ENCODE peak calls at places on chromosome 14, in four cellular contexts. F is GM12878, Q is HL-60, I is K562. M is an unnamed sample.

GRCh38 chr14:80653951-80654350 is 287.6 kb downstream of the CEP128 start:
- DNase-seq in I (no peak), Q (no peak), F (no peak), M (no peak)

GRCh38 chr14:90548455-90548854 is 151.6 kb downstream of the CALM1 start:
- DNase-seq in F (no peak), I (no peak), Q (no peak), M (no peak)

GRCh38 chr14:37903561-37904191 is 304.0 kb upstream of the SSTR1 start:
- DNase-seq in F (no peak), I (peak; percentile 25), Q (peak; percentile 8), M (no peak)

GRCh38 chr14:88005050-88005481 is at the start of gene GPR65:
- DNase-seq in I (no peak), F (peak; percentile 69), Q (no peak), M (no peak)

GRCh38 chr14:73833530-73834257 is 17.9 kb upstream of the PTGR2 start:
- DNase-seq in I (no peak), Q (no peak), F (no peak), M (no peak)

GRCh38 chr14:20679907-20680306 is 4.5 kb upstream of the RNASE4 start:
- DNase-seq in Q (no peak), F (no peak), I (peak; percentile 58), M (no peak)

GRCh38 chr14:75430526-75430925 is 2.7 kb downstream of the JDP2 start:
- DNase-seq in F (no peak), I (no peak), Q (no peak), M (no peak)

GRCh38 chr14:33728010-33728498 is 222.8 kb downstream of the EGLN3 start:
- DNase-seq in F (no peak), Q (no peak), I (no peak), M (no peak)

GRCh38 chr14:98909251-98909944 is 362.6 kb downstream of the BCL11B start:
- DNase-seq in I (no peak), Q (no peak), F (no peak), M (no peak)

GRCh38 chr14:25237845-25238244 is 187.9 kb upstream of the STXBP6 start:
- DNase-seq in I (no peak), F (no peak), Q (no peak), M (no peak)

GRCh38 chr14:72801381-72801812 is 92.5 kb downstream of the DPF3 start:
- DNase-seq in I (no peak), F (no peak), Q (no peak), M (no peak)

GRCh38 chr14:36516719-36517241 is 3.3 kb downstream of the NKX2-1 start:
- DNase-seq in F (no peak), I (no peak), Q (no peak), M (no peak)

GRCh38 chr14:75247286-75247922 is 31.2 kb upstream of the FOS start:
- DNase-seq in I (no peak), Q (no peak), F (peak; percentile 40), M (no peak)

GRCh38 chr14:100173353-100173752 is 13.9 kb upstream of the DEGS2 start:
- DNase-seq in F (no peak), Q (no peak), I (no peak), M (no peak)

GRCh38 chr14:103118019-103118662 is 5.1 kb upstream of the TNFAIP2 start:
- DNase-seq in Q (peak; percentile 85), F (no peak), I (no peak), M (no peak)

GRCh38 chr14:91140672-91141071 is 26.8 kb downstream of the DGLUCY start:
- DNase-seq in I (peak; percentile 25), F (no peak), Q (no peak), M (no peak)

GRCh38 chr14:74620497-74620921 is 8.5 kb upstream of the LTBP2 start:
- DNase-seq in I (peak; percentile 57), Q (no peak), F (no peak), M (no peak)

GRCh38 chr14:24440606-24441399 is 1.8 kb downstream of the SDR39U1 start:
- DNase-seq in F (no peak), Q (no peak), I (no peak), M (no peak)

GRCh38 chr14:64763801-64764511 is 59.7 kb downstream of the PLEKHG3 start:
- DNase-seq in Q (no peak), F (no peak), I (peak; percentile 16), M (no peak)

GRCh38 chr14:63867926-63868921 is 15.4 kb downstream of the SYNE2 start:
- DNase-seq in Q (no peak), F (peak; percentile 56), I (no peak), M (no peak)

GRCh38 chr14:73457935-73458218 is 469 bp downstream of the NUMB start:
- DNase-seq in F (no peak), Q (no peak), I (no peak), M (no peak)

GRCh38 chr14:96221109-96221650 is 16.5 kb downstream of the BDKRB2 start:
- DNase-seq in F (no peak), I (no peak), Q (no peak), M (no peak)

GRCh38 chr14:23240661-23241060 is 2.9 kb downstream of the RNF212B start:
- DNase-seq in F (no peak), I (no peak), Q (no peak), M (no peak)

GRCh38 chr14:23242076-23242475 is 4.3 kb downstream of the RNF212B start:
- DNase-seq in F (no peak), I (no peak), Q (no peak), M (no peak)

DNA sequence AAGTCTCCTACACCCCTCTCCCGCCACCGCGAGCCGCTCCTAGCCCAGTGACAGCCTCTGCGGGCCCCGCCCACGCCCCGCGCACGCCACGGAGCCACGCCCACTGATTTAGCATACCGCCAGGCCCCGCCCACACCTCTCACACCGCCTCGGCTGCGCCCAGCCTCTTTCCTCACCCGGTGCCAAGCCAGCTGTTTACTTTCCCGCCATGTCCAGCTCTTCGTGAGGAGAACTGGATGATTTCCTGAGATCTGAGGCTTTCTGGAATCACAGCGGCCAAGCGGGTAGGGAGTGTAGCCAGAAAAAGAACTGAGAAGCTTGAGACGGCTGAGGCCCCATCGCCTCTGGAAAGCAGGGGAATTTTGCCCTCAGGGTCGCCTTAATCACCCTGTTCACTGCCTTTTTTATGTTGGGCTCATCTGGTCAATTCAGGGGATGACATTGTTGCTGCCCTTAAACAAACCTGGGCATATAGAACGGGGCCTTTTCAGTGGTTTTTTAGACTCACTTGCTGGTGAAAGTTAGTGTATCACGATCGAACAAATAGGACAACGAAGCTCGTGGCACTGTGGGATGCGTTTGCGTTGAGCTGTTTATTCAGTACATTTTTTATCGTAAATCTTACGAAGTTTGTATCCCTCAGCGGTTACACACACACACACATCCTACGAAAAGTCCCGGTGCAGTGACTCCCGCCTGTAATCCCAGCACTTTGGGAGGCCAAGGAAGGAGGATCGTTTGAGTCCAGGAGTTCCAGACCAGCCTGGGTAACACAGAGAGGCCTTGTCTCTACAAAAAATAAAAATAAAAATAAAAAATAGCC is at the start of gene RNF212B:
- DNase-seq in Q (peak; percentile 43), I (peak; percentile 99), F (no peak), M (peak; percentile 68)
- TF ChIP-seq POLR2AphosphoS5 in Q (no peak), I (no peak), F (no peak), M (no peak)

GRCh38 chr14:68501171-68501570 is 291.7 kb downstream of the ZFP36L1 start:
- DNase-seq in Q (no peak), F (no peak), I (no peak), M (no peak)

GRCh38 chr14:68502196-68502595 is 290.7 kb downstream of the ZFP36L1 start:
- DNase-seq in I (no peak), F (no peak), Q (no peak), M (no peak)

GRCh38 chr14:68499451-68499850 is 293.4 kb downstream of the ZFP36L1 start:
- DNase-seq in F (no peak), I (no peak), Q (no peak), M (no peak)

GRCh38 chr14:68503186-68503825 is 289.6 kb downstream of the ZFP36L1 start:
- DNase-seq in F (no peak), I (no peak), Q (no peak), M (no peak)

DNA sequence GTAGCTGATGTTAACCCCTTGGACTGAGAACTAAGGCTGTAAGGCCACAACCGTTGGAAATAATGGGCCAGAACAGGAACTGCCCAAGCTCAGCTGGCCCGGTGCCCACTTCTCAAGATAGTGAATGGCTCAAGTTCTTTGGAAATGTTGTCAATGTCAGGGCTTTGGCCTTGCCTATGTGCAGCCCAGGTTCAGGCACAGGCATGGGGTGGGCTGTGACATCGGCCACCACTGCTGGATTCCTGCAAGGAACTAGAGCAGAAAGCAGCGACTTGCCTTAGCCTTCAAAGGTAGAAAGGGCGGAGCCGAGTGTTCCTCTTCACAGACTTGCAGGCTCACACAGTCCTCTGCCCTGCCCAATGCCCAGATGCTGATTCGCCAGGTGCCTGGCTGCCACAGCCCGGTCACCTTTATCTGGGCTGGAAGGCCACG is 291.2 kb downstream of the ZFP36L1 start:
- DNase-seq in F (no peak), Q (no peak), I (no peak), M (no peak)
- TF ChIP-seq SPI1 in F (no peak), Q (no peak), I (no peak), M (no peak)

DNA sequence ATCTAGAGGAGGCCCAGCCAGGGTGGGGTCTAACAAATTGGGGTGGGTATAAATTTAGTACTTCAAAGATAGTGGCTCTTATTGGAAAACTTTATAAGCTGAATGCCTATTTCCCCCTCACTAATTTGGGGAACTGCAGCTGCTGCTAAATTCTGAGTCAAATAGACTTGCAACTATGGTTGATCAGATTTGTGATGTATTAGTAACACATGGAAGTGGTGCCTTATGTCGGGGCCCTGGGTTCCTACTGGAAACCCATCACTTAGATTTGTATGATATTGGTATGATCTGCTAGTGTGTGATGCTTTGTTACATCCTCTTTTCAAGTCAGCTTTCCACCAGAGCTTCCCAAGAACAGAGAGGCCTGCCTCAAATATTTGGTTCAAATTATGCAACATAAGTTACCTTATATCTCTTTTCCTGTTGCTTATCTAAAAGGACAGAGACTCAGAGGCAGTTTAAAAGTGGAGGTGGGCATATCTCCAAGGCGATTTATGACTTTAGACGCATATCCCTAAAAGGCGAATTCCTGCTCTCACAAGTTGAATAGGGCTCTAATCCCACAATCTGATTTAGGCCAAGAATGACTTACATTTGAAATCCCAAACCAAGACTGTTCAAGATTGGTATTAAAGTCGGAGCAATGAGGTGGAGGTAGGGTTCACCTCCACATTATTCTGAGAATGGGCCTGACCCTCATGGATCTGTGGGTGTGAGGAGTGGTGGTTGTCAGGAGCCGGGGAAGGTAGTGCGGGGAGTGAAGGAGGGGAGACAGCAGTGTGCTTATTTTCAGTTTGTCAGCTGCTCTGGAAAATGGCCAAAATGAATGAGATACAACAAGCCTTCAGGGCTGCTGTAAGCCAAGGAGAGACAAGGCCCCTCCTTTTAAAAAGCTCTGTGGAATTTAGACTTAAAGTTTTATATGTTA is 425.8 kb downstream of the RAD51B start:
- DNase-seq in I (peak; percentile 20), Q (no peak), F (no peak), M (no peak)
- TF ChIP-seq POLR2AphosphoS5 in I (no peak), Q (no peak), F (no peak), M (no peak)

GRCh38 chr14:58749066-58749669 is 111.4 kb downstream of the DACT1 start:
- DNase-seq in F (peak; percentile 86), Q (peak; percentile 39), I (peak; percentile 25), M (peak; percentile 6)

GRCh38 chr14:58746701-58747100 is 108.9 kb downstream of the DACT1 start:
- DNase-seq in I (no peak), F (no peak), Q (no peak), M (no peak)

GRCh38 chr14:58746261-58746660 is 108.5 kb downstream of the DACT1 start:
- DNase-seq in F (no peak), I (no peak), Q (no peak), M (no peak)

GRCh38 chr14:58744951-58745350 is 107.2 kb downstream of the DACT1 start:
- DNase-seq in Q (no peak), F (no peak), I (no peak), M (no peak)

DNA sequence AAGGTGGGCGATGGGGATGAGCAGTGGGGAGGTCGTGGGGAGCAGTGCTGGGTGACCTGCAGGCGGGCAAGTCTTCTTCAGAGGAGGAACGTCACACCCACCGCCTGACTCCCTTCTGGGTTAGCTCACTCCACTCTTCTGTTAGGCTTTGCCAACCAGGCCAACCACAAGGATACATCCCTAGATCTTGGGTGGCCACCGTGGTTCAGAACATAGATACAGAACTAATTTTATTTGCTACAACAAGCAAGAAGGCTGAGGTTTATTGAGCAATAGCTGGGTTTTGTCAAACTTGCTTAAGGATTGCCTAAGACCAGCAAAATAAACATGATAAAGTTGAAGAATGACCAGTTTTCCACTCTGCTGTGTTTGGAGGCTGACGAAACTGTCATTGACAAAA is 109.4 kb downstream of the DACT1 start:
- DNase-seq in F (no peak), Q (peak; percentile 97), I (no peak), M (no peak)
- TF ChIP-seq SPI1 in F (no peak), Q (no peak), I (no peak), M (no peak)